ENCODE peak calls at places on chromosomes 13 and 19, in nine cellular contexts. Z is right cardiac atrium, F is upper lobe of right lung, Y is aorta, K is body of pancreas, B is thoracic aorta, N is RWPE1, T is heart left ventricle, Q is adrenal gland. R is an unnamed sample.

GRCh38 chr13:84649853-84650252 is 767.6 kb upstream of the SLITRK1 start:
- DNase-seq in Z (no peak), K (no peak), T (no peak), F (no peak), Y (no peak), B (no peak), N (peak; percentile 4), Q (no peak), R (no peak)

GRCh38 chr13:98959299-98959698 is 18.6 kb downstream of the DOCK9 start:
- DNase-seq in Y (no peak), T (no peak), N (no peak), B (no peak), Q (no peak), K (no peak), Z (no peak), F (no peak), R (no peak)

GRCh38 chr19:51107406-51108065 is 673 bp downstream of the CTU1 start:
- DNase-seq in F (no peak), K (no peak), B (no peak), Q (no peak), N (peak; percentile 18), T (no peak), Z (no peak), Y (no peak), R (no peak)

GRCh38 chr19:30059741-30060140 is 117.7 kb downstream of the URI1 start:
- DNase-seq in Q (no peak), B (no peak), K (no peak), Z (no peak), F (no peak), Y (no peak), T (no peak), N (no peak), R (no peak)

GRCh38 chr19:58021541-58022282 is 12.1 kb upstream of the ZSCAN1 start:
- DNase-seq in Z (no peak), Y (no peak), T (peak; percentile 67), N (no peak), F (no peak), Q (peak; percentile 84), K (peak; percentile 37), B (peak; percentile 42), R (peak; percentile 52)

GRCh38 chr19:45717131-45717982 is 13.3 kb downstream of the FBXO46 start:
- DNase-seq in Y (peak; percentile 99), Q (peak; percentile 99), F (peak; percentile 100), Z (peak; percentile 99), B (peak; percentile 96), T (peak; percentile 100), K (peak; percentile 98), N (peak; percentile 98), R (peak; percentile 99)

GRCh38 chr13:43804461-43805070 is 17.8 kb upstream of the ENOX1 start:
- DNase-seq in B (no peak), K (no peak), T (no peak), N (peak; percentile 46), F (no peak), Y (no peak), Q (no peak), Z (no peak), R (no peak)

GRCh38 chr19:33329060-33329459 is 26.7 kb upstream of the CEBPA start:
- DNase-seq in Y (no peak), B (no peak), N (no peak), K (no peak), Q (no peak), Z (no peak), T (no peak), F (no peak), R (no peak)

GRCh38 chr13:46796129-46796514 is 839 bp downstream of the ESD start:
- DNase-seq in K (no peak), B (no peak), N (no peak), T (no peak), Z (no peak), F (no peak), Y (no peak), Q (no peak), R (no peak)

GRCh38 chr13:37870895-37871550 is 1.5 kb upstream of the TRPC4 start:
- DNase-seq in F (no peak), K (no peak), Z (no peak), Y (no peak), B (no peak), Q (no peak), N (peak; percentile 4), T (no peak), R (no peak)

GRCh38 chr19:55390461-55390880 is 4.7 kb downstream of the RPL28 start:
- DNase-seq in Z (no peak), Y (no peak), N (no peak), K (no peak), B (no peak), T (no peak), F (no peak), Q (no peak), R (no peak)

GRCh38 chr13:109998030-109998429 is 211.6 kb upstream of the IRS2 start:
- DNase-seq in F (no peak), Z (no peak), Y (no peak), N (no peak), K (no peak), Q (no peak), T (no peak), B (no peak), R (no peak)

GRCh38 chr13:87999791-88000190 is 328.6 kb downstream of the SLITRK5 start:
- DNase-seq in Y (no peak), T (no peak), K (no peak), F (no peak), B (no peak), Q (no peak), N (no peak), Z (no peak), R (no peak)

GRCh38 chr19:3809881-3810707 is 23.9 kb upstream of the MATK start:
- DNase-seq in Q (no peak), Y (no peak), F (no peak), K (no peak), N (no peak), B (no peak), Z (no peak), T (no peak), R (no peak)

DNA sequence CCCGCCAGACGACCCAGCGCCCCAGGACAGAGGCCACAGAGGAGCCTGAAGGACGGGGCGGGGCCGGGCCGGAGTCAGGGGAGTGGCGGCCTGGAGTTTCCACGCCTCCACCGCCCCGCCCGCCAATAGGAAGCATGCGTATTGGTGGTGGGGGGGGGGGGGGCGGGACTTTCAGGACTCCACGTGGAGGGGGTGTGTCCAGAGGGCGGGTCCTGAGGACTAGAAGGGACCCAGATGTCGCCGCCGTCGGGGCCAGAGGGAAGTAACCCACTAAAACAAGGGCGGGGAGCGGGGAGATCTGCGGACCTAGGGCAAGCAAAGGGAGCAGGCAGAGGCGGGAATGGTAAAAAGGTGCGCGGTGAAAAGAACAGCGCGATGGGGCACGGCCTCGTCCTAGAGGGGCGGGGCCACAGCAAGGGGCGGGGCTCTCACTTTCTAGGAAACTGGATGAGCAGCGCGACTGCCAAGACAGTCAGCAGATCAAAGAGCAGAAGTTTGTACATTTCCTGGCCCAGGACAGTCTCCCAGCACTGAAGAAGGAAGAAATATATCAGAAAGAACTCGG is 2.8 kb upstream of the LENG1 start:
- DNase-seq in T (peak; percentile 88), F (peak; percentile 93), N (peak; percentile 93), Q (peak; percentile 93), Y (peak; percentile 89), Z (peak; percentile 94), B (peak; percentile 40), K (peak; percentile 89), R (no peak)
- H3K27ac ChIP-seq in T (no peak overlapping the region), F (no peak overlapping the region), N (peak overlapping the region; percentile 97), Q (peak overlapping the region; percentile 61), Y (no peak overlapping the region), Z (no peak overlapping the region), B (no peak overlapping the region), K (no peak overlapping the region), R (no peak overlapping the region)

DNA sequence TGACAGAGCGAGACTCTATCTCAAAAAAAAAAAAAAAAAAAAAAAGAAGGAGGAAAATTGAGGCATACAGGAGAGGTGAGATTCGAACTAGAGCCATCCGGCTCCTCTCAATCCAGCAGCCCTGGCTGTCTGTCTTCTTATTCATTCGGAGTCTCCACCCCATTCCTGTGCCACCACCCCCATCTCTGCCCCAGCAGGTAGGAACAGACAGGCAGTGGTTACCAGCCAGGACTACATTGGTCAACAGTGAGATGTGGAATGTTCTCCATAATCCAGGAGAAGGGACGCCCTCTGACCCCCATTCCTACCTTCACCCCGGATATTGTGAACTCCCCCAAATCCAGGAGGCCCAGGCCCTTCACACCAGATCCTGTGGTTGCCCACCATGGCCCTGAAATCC is 6.6 kb upstream of the S1PR2 start:
- DNase-seq in Y (no peak), T (no peak), N (no peak), F (no peak), B (no peak), Z (no peak), Q (no peak), K (no peak), R (no peak)
- H3K27ac ChIP-seq in Y (no peak overlapping the region), T (no peak overlapping the region), N (no peak overlapping the region), F (peak overlapping the region; percentile 83), B (no peak overlapping the region), Z (no peak overlapping the region), Q (no peak overlapping the region), K (peak overlapping the region; percentile 52), R (no peak overlapping the region)

DNA sequence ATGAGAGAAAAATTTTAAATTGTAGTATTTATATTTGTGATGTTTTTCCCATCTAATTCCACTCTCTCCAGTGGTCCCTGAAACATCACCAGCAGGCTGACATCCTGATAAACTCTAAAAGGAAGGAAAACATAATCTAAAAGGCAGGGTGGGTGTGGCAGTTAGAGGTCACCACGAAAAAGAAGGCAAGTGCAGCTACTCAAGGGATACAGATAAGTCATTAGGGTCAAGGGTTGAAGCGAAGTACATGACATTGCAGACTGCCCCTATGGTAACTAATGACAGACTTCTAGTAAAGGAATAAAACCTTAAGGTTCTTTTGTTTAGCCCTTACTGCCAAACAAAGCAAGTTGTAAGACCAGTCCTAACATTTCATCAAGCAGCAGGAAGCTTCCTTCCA is 6.0 kb upstream of the NEK3 start:
- DNase-seq in K (no peak), Q (no peak), N (no peak), B (no peak), Y (no peak), Z (no peak), F (no peak), T (no peak), R (no peak)
- H3K27ac ChIP-seq in K (no peak overlapping the region), Q (no peak overlapping the region), N (no peak overlapping the region), B (no peak overlapping the region), Y (no peak overlapping the region), Z (no peak overlapping the region), F (peak overlapping the region; percentile 7), T (no peak overlapping the region), R (peak overlapping the region; percentile 72)

GRCh38 chr13:97321616-97322321 is 99.6 kb downstream of the MBNL2 start:
- DNase-seq in T (no peak), F (no peak), Z (no peak), B (no peak), Q (no peak), N (no peak), K (no peak), Y (no peak), R (no peak)
- H3K27ac ChIP-seq in T (peak overlapping the region; percentile 59), F (no peak overlapping the region), Z (no peak overlapping the region), B (no peak overlapping the region), Q (no peak overlapping the region), N (no peak overlapping the region), K (no peak overlapping the region), Y (no peak overlapping the region), R (peak overlapping the region; percentile 74)

DNA sequence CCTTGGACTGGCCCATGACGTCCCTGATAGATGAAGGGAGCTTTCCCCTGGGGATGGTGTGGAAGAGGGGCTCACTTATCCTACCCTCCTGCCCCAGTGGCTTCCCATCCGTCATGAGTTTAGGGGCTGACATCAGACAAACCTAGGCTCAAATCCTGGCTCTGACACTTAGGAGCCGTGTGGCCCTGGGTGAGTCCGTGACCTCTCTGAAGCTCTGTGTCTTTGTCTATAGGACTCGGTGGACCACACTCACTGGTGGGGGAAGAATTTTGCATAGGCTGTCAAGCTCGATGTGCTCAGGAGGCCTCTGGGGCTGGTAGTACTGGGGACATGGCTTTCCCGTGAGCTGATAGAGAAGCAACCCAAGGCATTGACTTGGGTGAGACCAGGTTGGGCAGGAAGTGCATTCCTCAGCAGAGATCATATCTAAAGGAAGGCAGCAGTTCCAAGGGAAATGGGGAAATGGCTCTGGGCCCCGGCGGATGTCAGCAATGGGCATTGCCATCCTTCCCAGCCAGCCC is 17.4 kb upstream of the AP1M2 start:
- DNase-seq in N (no peak), T (peak; percentile 59), B (no peak), K (no peak), Y (no peak), F (no peak), Z (no peak), Q (peak; percentile 67), R (no peak)
- H3K27ac ChIP-seq in N (peak overlapping the region; percentile 24), T (peak overlapping the region; percentile 98), B (peak overlapping the region; percentile 97), K (peak overlapping the region; percentile 81), Y (peak overlapping the region; percentile 68), F (peak overlapping the region; percentile 95), Z (peak overlapping the region; percentile 99), Q (no peak overlapping the region), R (peak overlapping the region; percentile 95)

R was measured in caudate nucleus.